ENCODE peak calls at places on chromosomes 13 and 19, in five cellular contexts. One of them, this sample, is unnamed.

GRCh38 chr13:24511824-24512207 is 762 bp downstream of the PARP4 start:
- DNase-seq in nephron progenitor cell: no peak
- DNase-seq in mesothelial cell of epicardium: no peak
- DNase-seq in left lung: no peak
- DNase-seq in suprapubic skin: no peak
- DNase-seq in this sample: no peak

GRCh38 chr19:8610041-8610927 is at the start of gene ADAMTS10:
- DNase-seq in nephron progenitor cell: peak
- DNase-seq in mesothelial cell of epicardium: peak
- DNase-seq in left lung: no peak
- DNase-seq in suprapubic skin: no peak
- DNase-seq in this sample: peak

GRCh38 chr13:111911754-111912452 is 155.0 kb upstream of the SOX1 start:
- DNase-seq in nephron progenitor cell: no peak
- DNase-seq in mesothelial cell of epicardium: peak
- DNase-seq in left lung: peak
- DNase-seq in suprapubic skin: peak
- DNase-seq in this sample: no peak

GRCh38 chr19:33722456-33723239 is 74.0 kb upstream of the KCTD15 start:
- DNase-seq in nephron progenitor cell: no peak
- DNase-seq in mesothelial cell of epicardium: no peak
- DNase-seq in left lung: no peak
- DNase-seq in suprapubic skin: no peak
- DNase-seq in this sample: no peak

GRCh38 chr13:51584731-51585191 is 499 bp downstream of the WDFY2 start:
- DNase-seq in nephron progenitor cell: peak
- DNase-seq in mesothelial cell of epicardium: no peak
- DNase-seq in left lung: no peak
- DNase-seq in suprapubic skin: peak
- DNase-seq in this sample: no peak

GRCh38 chr13:52707375-52707774 is 32.2 kb downstream of the CNMD start:
- DNase-seq in nephron progenitor cell: no peak
- DNase-seq in mesothelial cell of epicardium: no peak
- DNase-seq in left lung: no peak
- DNase-seq in suprapubic skin: no peak
- DNase-seq in this sample: no peak

GRCh38 chr13:99782669-99783068 is 188.9 kb downstream of the ZIC5 start:
- DNase-seq in nephron progenitor cell: no peak
- DNase-seq in mesothelial cell of epicardium: no peak
- DNase-seq in left lung: no peak
- DNase-seq in suprapubic skin: no peak
- DNase-seq in this sample: no peak

GRCh38 chr13:95924389-95924994 is 128.7 kb downstream of the UGGT2 start:
- DNase-seq in nephron progenitor cell: no peak
- DNase-seq in mesothelial cell of epicardium: no peak
- DNase-seq in left lung: no peak
- DNase-seq in suprapubic skin: no peak
- DNase-seq in this sample: no peak

GRCh38 chr19:12314553-12314952 is 18.9 kb downstream of the ZNF563 start:
- DNase-seq in nephron progenitor cell: no peak
- DNase-seq in mesothelial cell of epicardium: no peak
- DNase-seq in left lung: no peak
- DNase-seq in suprapubic skin: no peak
- DNase-seq in this sample: no peak

GRCh38 chr19:41808663-41809566 is 12.5 kb downstream of the CEACAM3 start:
- DNase-seq in nephron progenitor cell: no peak
- DNase-seq in mesothelial cell of epicardium: no peak
- DNase-seq in left lung: peak
- DNase-seq in suprapubic skin: peak
- DNase-seq in this sample: no peak

GRCh38 chr13:104321756-104322155 is 1255.5 kb upstream of the SLC10A2 start:
- DNase-seq in nephron progenitor cell: no peak
- DNase-seq in mesothelial cell of epicardium: no peak
- DNase-seq in left lung: no peak
- DNase-seq in suprapubic skin: no peak
- DNase-seq in this sample: no peak

GRCh38 chr19:7366701-7367420 is 18.1 kb downstream of the ARHGEF18 start:
- DNase-seq in nephron progenitor cell: no peak
- DNase-seq in mesothelial cell of epicardium: no peak
- DNase-seq in left lung: no peak
- DNase-seq in suprapubic skin: no peak
- DNase-seq in this sample: no peak

GRCh38 chr19:29811125-29812079 is at the start of gene CCNE1:
- DNase-seq in nephron progenitor cell: peak
- DNase-seq in mesothelial cell of epicardium: peak
- DNase-seq in left lung: peak
- DNase-seq in suprapubic skin: peak
- DNase-seq in this sample: peak

GRCh38 chr13:70108276-70108845 is at the start of gene KLHL1:
- DNase-seq in nephron progenitor cell: peak
- DNase-seq in mesothelial cell of epicardium: no peak
- DNase-seq in left lung: no peak
- DNase-seq in suprapubic skin: no peak
- DNase-seq in this sample: no peak

GRCh38 chr13:53249236-53249635 is 220.6 kb downstream of the OLFM4 start:
- DNase-seq in nephron progenitor cell: no peak
- DNase-seq in mesothelial cell of epicardium: no peak
- DNase-seq in left lung: no peak
- DNase-seq in suprapubic skin: no peak
- DNase-seq in this sample: no peak

GRCh38 chr19:1503089-1503924 is 9.5 kb downstream of the ADAMTSL5 start:
- DNase-seq in nephron progenitor cell: peak
- DNase-seq in mesothelial cell of epicardium: peak
- DNase-seq in left lung: no peak
- DNase-seq in suprapubic skin: no peak
- DNase-seq in this sample: peak

GRCh38 chr19:46731007-46731501 is 14.1 kb upstream of the PRKD2 start:
- DNase-seq in nephron progenitor cell: no peak
- DNase-seq in mesothelial cell of epicardium: no peak
- DNase-seq in left lung: peak
- DNase-seq in suprapubic skin: no peak
- DNase-seq in this sample: no peak

GRCh38 chr13:18943721-18944391 is 237.8 kb downstream of the TUBA3C start:
- DNase-seq in nephron progenitor cell: no peak
- DNase-seq in mesothelial cell of epicardium: peak
- DNase-seq in left lung: no peak
- DNase-seq in suprapubic skin: no peak
- DNase-seq in this sample: no peak

GRCh38 chr19:47405854-47406417 is 13.4 kb downstream of the MEIS3 start:
- DNase-seq in nephron progenitor cell: no peak
- DNase-seq in mesothelial cell of epicardium: no peak
- DNase-seq in left lung: no peak
- DNase-seq in suprapubic skin: no peak
- DNase-seq in this sample: no peak

GRCh38 chr13:108408670-108409069 is 139.2 kb downstream of the TNFSF13B start:
- DNase-seq in nephron progenitor cell: no peak
- DNase-seq in mesothelial cell of epicardium: no peak
- DNase-seq in left lung: no peak
- DNase-seq in suprapubic skin: no peak
- DNase-seq in this sample: no peak
- TF ChIP-seq CTCF in nephron progenitor cell: no peak
- TF ChIP-seq CTCF in mesothelial cell of epicardium: no peak
- TF ChIP-seq CTCF in left lung: no peak
- TF ChIP-seq CTCF in suprapubic skin: no peak
- TF ChIP-seq CTCF in this sample: no peak

DNA sequence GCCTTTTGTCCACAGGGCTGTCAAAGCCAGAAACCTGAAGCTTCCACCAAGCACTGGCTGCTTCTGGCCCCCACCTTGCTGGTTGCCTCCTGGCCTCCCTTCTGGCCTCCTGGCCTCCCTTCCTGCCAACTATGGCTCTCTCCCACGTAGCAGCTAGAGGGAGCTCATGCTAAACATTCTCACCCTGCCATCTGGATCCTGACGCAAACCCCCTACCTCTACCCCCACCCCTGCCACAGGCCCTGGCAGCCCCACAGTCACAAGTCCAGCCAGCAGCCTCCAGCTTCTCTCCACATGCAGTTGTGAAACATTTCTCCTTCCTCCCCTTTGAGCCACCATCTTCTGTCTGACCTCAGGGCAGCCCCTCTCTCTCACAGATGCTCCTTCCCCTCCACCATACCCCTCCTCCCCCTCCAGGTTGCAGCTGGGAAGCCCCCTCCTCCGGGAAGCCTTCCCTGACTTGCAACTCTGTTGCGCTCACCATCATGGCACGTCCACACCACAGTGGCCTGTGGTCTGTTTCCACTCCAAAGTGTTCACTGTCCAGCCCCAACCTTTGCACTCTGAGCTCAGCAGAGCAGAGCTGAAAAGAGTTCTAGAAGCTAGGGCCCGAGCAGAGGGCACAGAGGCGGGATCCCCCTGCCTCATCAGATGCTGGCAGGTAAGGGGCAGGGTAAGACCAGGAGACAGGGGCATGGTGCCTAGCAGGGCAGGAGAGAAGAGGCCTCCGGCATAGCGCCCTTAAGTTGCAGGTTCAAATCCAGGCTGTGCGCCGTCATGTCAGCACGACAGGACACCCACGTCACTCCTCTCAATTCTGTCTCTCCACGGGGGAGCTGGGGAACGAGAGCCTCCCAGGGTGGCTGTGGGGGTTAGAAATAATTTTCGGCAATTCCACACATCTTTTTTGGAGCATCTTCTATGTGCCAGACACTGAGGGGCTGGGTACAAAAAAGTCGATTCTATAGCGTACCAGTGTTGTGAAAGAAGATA is 7.3 kb downstream of the ADGRL1 start:
- DNase-seq in nephron progenitor cell: no peak
- DNase-seq in mesothelial cell of epicardium: no peak
- DNase-seq in left lung: no peak
- DNase-seq in suprapubic skin: no peak
- DNase-seq in this sample: no peak
- TF ChIP-seq CTCF in nephron progenitor cell: no peak
- TF ChIP-seq CTCF in mesothelial cell of epicardium: no peak
- TF ChIP-seq CTCF in left lung: no peak
- TF ChIP-seq CTCF in suprapubic skin: no peak
- TF ChIP-seq CTCF in this sample: no peak

DNA sequence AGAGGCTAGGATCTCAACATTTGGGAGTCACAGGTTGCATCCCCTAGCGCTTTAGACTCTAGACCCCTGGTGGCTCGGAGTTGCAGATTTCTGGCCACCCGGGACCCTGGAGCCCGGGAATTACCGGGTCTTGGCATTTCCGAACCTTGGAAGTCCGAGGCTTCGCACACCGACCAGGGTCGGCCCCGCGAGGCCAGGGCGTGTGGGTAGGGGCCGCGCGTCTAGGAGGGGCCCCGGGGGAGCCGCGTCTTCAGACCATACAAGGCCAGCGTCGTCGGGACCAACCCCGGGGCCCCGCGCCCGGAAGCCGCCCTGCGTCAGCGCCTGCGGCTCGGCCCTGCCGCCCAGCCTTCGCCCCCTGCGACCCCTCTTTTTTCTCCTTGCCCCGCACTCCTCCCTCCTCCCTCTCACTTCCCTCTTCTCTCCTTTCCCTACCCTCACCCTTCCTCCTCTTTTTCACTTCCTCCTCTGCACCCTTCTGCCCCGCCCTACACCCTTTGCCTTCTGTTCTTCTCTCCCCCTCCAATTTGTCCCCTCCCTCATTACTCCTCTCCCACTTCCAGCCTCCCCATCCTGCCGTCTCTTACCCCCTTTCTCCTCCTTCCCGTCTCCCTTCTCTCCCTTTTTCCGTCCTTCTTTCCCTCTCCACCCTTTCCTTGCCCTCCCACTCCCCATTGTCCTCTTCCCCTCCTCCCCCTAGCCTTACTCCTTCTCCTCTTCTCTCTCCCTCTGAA is 2.4 kb upstream of the PLEKHG2 start:
- DNase-seq in nephron progenitor cell: peak
- DNase-seq in mesothelial cell of epicardium: no peak
- DNase-seq in left lung: peak
- DNase-seq in suprapubic skin: peak
- DNase-seq in this sample: peak
- TF ChIP-seq CTCF in nephron progenitor cell: no peak
- TF ChIP-seq CTCF in mesothelial cell of epicardium: peak
- TF ChIP-seq CTCF in left lung: no peak
- TF ChIP-seq CTCF in suprapubic skin: no peak
- TF ChIP-seq CTCF in this sample: no peak

GRCh38 chr13:40568246-40568645 is 98.2 kb downstream of the FOXO1 start:
- DNase-seq in nephron progenitor cell: no peak
- DNase-seq in mesothelial cell of epicardium: no peak
- DNase-seq in left lung: no peak
- DNase-seq in suprapubic skin: no peak
- DNase-seq in this sample: no peak

GRCh38 chr13:40571338-40571737 is 95.1 kb downstream of the FOXO1 start:
- DNase-seq in nephron progenitor cell: no peak
- DNase-seq in mesothelial cell of epicardium: no peak
- DNase-seq in left lung: no peak
- DNase-seq in suprapubic skin: no peak
- DNase-seq in this sample: no peak

GRCh38 chr13:40568672-40569350 is 97.6 kb downstream of the FOXO1 start:
- DNase-seq in nephron progenitor cell: no peak
- DNase-seq in mesothelial cell of epicardium: no peak
- DNase-seq in left lung: no peak
- DNase-seq in suprapubic skin: no peak
- DNase-seq in this sample: no peak

GRCh38 chr13:40572961-40573360 is 93.5 kb downstream of the FOXO1 start:
- DNase-seq in nephron progenitor cell: no peak
- DNase-seq in mesothelial cell of epicardium: no peak
- DNase-seq in left lung: no peak
- DNase-seq in suprapubic skin: no peak
- DNase-seq in this sample: no peak

GRCh38 chr13:40570930-40571329 is 95.5 kb downstream of the FOXO1 start:
- DNase-seq in nephron progenitor cell: no peak
- DNase-seq in mesothelial cell of epicardium: no peak
- DNase-seq in left lung: no peak
- DNase-seq in suprapubic skin: no peak
- DNase-seq in this sample: no peak
- TF ChIP-seq CTCF in nephron progenitor cell: no peak
- TF ChIP-seq CTCF in mesothelial cell of epicardium: no peak
- TF ChIP-seq CTCF in left lung: no peak
- TF ChIP-seq CTCF in suprapubic skin: no peak
- TF ChIP-seq CTCF in this sample: no peak

DNA sequence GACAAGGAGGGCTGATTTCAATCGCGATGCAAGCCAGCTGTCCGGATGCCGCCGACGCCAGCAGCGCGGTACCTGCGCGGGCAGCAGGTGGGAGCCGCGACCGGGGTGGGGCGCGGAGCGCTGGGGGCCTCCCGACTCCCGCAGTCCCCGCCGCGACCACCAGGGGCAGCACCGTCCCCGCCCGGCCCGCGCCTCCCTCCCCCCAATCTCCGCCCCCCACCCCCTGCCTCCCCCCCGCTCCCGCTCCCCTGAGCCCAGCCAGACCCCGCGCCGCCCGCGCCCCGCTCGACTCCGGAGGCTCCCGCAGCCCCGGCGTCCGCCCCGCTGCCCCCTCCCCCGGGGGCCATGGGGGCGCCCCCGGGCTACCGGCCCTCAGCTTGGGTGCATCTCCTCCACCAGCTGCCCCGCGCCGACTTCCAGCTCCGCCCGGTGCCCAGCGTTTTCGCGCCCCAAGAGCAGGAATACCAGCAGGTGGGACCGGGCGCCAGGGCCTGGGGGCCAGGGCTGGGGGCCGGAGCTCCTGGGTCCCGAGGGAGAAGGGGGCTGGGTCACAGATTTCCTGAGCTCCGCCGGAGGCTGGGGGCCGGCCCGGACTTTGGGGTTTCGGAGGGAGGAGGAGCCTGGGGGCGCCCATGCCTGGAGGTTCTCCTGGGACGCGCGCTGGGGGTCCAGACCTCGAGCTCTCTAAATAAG is at the start of gene TTYH1:
- DNase-seq in nephron progenitor cell: peak
- DNase-seq in mesothelial cell of epicardium: no peak
- DNase-seq in left lung: no peak
- DNase-seq in suprapubic skin: no peak
- DNase-seq in this sample: peak
- TF ChIP-seq CTCF in nephron progenitor cell: peak
- TF ChIP-seq CTCF in mesothelial cell of epicardium: peak
- TF ChIP-seq CTCF in left lung: no peak
- TF ChIP-seq CTCF in suprapubic skin: no peak
- TF ChIP-seq CTCF in this sample: no peak

GRCh38 chr13:98474292-98474691 is 102.6 kb downstream of the STK24 start:
- DNase-seq in nephron progenitor cell: no peak
- DNase-seq in mesothelial cell of epicardium: no peak
- DNase-seq in left lung: no peak
- DNase-seq in suprapubic skin: no peak
- DNase-seq in this sample: no peak
- TF ChIP-seq CTCF in nephron progenitor cell: no peak
- TF ChIP-seq CTCF in mesothelial cell of epicardium: no peak
- TF ChIP-seq CTCF in left lung: no peak
- TF ChIP-seq CTCF in suprapubic skin: no peak
- TF ChIP-seq CTCF in this sample: no peak

This sample was measured in activated B cell treated with CpG ODN at 0.5 μM for 24 hours.